ENCODE peak calls at places on chromosomes 4 and X, in nine cellular contexts. B, Y, K, I, L, P, Q, H and S are unnamed samples. For H3K9me3, the result is how much of the 10 kb centered on the place peaks cover.

GRCh38 chr4:82493721-82494425 is 63.5 kb downstream of the ENOPH1 start:
- DNase-seq in B (peak), Y (peak), K (no peak), I (no peak), L (no peak), P (no peak), Q (no peak), H (no peak), S (no peak)

GRCh38 chrX:120736989-120737388 is 107.1 kb upstream of the C1GALT1C1 start:
- DNase-seq in B (peak), Y (peak), K (no peak), I (no peak), L (no peak), P (no peak), Q (no peak), H (no peak), S (no peak)

GRCh38 chr4:67160409-67160808 is 384.9 kb downstream of the CENPC start:
- DNase-seq in B (no peak), Y (no peak), K (no peak), I (no peak), L (no peak), P (no peak), Q (no peak), H (no peak), S (no peak)

GRCh38 chr4:3835527-3836040 is 69.4 kb downstream of the ADRA2C start:
- DNase-seq in B (no peak), Y (no peak), K (no peak), I (no peak), L (no peak), P (no peak), Q (no peak), H (no peak), S (peak)

GRCh38 chrX:72045552-72046277 is 86.0 kb downstream of the RTL5 start:
- DNase-seq in B (no peak), Y (no peak), K (peak), I (no peak), L (no peak), P (peak), Q (no peak), H (no peak), S (no peak)

GRCh38 chrX:45011131-45011530 is 138.1 kb downstream of the KDM6A start:
- DNase-seq in B (peak), Y (peak), K (no peak), I (peak), L (no peak), P (no peak), Q (no peak), H (no peak), S (no peak)

GRCh38 chr4:70559216-70559830 is 32.7 kb upstream of the AMBN start:
- DNase-seq in B (peak), Y (peak), K (peak), I (peak), L (no peak), P (peak), Q (peak), H (peak), S (peak)

GRCh38 chrX:147072747-147073146 is 258.2 kb upstream of the CXorf51A start:
- DNase-seq in B (no peak), Y (no peak), K (no peak), I (no peak), L (no peak), P (no peak), Q (no peak), H (no peak), S (no peak)

GRCh38 chr4:168723020-168723419 is 226.2 kb downstream of the PALLD start:
- DNase-seq in B (peak), Y (peak), K (no peak), I (peak), L (no peak), P (no peak), Q (no peak), H (no peak), S (peak)

GRCh38 chr4:128635939-128636551 is 173.5 kb upstream of the JADE1 start:
- DNase-seq in B (no peak), Y (peak), K (no peak), I (peak), L (no peak), P (no peak), Q (no peak), H (peak), S (no peak)

GRCh38 chr4:81470456-81471327 is 1.0 kb downstream of the RASGEF1B start:
- DNase-seq in B (no peak), Y (peak), K (peak), I (peak), L (peak), P (peak), Q (peak), H (peak), S (no peak)

GRCh38 chrX:22534643-22535042 is 261.9 kb downstream of the CBLL2 start:
- DNase-seq in B (peak), Y (peak), K (no peak), I (peak), L (no peak), P (no peak), Q (no peak), H (no peak), S (peak)

GRCh38 chr4:73127839-73128448 is 58.4 kb upstream of the COX18 start:
- DNase-seq in B (peak), Y (peak), K (peak), I (peak), L (no peak), P (peak), Q (peak), H (no peak), S (no peak)

GRCh38 chr4:184534511-184535391 is 60.4 kb upstream of the IRF2 start:
- DNase-seq in B (peak), Y (peak), K (no peak), I (peak), L (no peak), P (no peak), Q (peak), H (no peak), S (no peak)

GRCh38 chr4:135492439-135492838 is 1290.8 kb upstream of the PABPC4L start:
- DNase-seq in B (no peak), Y (no peak), K (no peak), I (no peak), L (no peak), P (no peak), Q (no peak), H (no peak), S (no peak)

GRCh38 chr4:181949704-181950312 is 293.4 kb upstream of the TENM3 start:
- DNase-seq in B (no peak), Y (no peak), K (no peak), I (no peak), L (no peak), P (no peak), Q (no peak), H (no peak), S (no peak)

GRCh38 chrX:150547511-150548115 is 20.8 kb upstream of the MTM1 start:
- DNase-seq in B (no peak), Y (peak), K (no peak), I (peak), L (peak), P (peak), Q (peak), H (peak), S (no peak)

GRCh38 chr4:170872794-170873193 is 783.0 kb upstream of the AADAT start:
- DNase-seq in B (no peak), Y (no peak), K (no peak), I (no peak), L (no peak), P (no peak), Q (no peak), H (no peak), S (no peak)

GRCh38 chrX:107429090-107429489 is 20.4 kb upstream of the FRMPD3 start:
- DNase-seq in B (peak), Y (peak), K (peak), I (peak), L (no peak), P (peak), Q (no peak), H (no peak), S (peak)

GRCh38 chr4:139934786-139935330 is 219.1 kb downstream of the MAML3 start:
- DNase-seq in B (no peak), Y (no peak), K (no peak), I (no peak), L (no peak), P (no peak), Q (no peak), H (no peak), S (no peak)

GRCh38 chr4:95091272-95091671 is 333.5 kb downstream of the BMPR1B start:
- DNase-seq in B (peak), Y (peak), K (no peak), I (peak), L (no peak), P (no peak), Q (no peak), H (no peak), S (peak)

GRCh38 chr4:67288964-67289363 is 256.3 kb downstream of the CENPC start:
- DNase-seq in B (no peak), Y (no peak), K (peak), I (peak), L (no peak), P (peak), Q (peak), H (no peak), S (peak)

GRCh38 chrX:88438209-88438608 is 308.8 kb upstream of the CPXCR1 start:
- DNase-seq in B (no peak), Y (no peak), K (no peak), I (no peak), L (no peak), P (no peak), Q (no peak), H (no peak), S (no peak)

GRCh38 chrX:10173331-10173900 is 16.6 kb downstream of the CLCN4 start:
- DNase-seq in B (peak), Y (peak), K (peak), I (peak), L (peak), P (no peak), Q (peak), H (peak), S (peak)

GRCh38 chr4:76326515-76326914 is 20.0 kb downstream of the STBD1 start:
- DNase-seq in B (no peak), Y (no peak), K (no peak), I (no peak), L (no peak), P (no peak), Q (no peak), H (no peak), S (no peak)
- H3K9me3 ChIP-seq in B (under half), Y (under half), K (under half), I (under half), L (under half), P (under half), Q (under half), H (under half), S (under half)

GRCh38 chr4:43556262-43556661 is 663.7 kb downstream of the GRXCR1 start:
- DNase-seq in B (no peak), Y (no peak), K (no peak), I (no peak), L (no peak), P (no peak), Q (no peak), H (no peak), S (no peak)
- H3K9me3 ChIP-seq in B (under half), Y (under half), K (under half), I (under half), L (under half), P (under half), Q (under half), H (under half), S (under half)

DNA sequence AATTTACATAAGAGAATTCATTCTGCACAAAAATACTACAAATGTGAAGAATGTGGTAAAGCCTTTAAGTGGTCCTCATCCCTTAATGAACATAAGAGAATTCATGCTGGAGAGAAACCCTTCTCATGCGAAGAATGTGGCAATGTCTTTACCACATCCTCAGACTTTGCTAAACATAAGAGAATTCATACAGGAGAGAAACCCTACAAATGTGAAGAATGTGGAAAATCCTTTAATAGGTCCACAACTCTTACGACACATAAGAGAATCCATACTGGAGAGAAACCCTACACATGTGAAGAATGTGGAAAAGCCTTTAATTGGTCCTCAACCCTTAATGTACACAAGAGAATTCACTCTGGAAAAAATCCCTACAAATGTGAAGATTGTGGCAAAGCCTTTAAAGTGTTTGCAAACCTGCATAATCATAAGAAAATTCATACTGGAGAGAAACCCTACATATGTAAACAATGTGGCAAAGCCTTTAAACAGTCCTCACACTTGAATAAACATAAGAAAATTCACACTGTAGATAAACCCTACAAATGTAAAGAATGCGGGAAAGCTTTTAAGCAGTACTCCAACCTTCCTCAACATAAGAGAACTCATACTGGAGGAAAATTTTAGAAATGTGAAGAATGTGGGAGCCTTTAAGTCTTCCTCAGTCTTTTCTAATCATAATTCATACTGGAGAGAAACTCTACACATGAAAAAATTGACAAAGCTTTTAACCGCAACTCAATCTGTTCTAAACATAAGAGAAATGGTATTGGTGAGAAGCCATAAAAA is 37.4 kb downstream of the ZNF718 start:
- DNase-seq in B (no peak), Y (peak), K (no peak), I (no peak), L (no peak), P (no peak), Q (no peak), H (no peak), S (no peak)
- H3K9me3 ChIP-seq in B (under half), Y (under half), K (under half), I (under half), L (under half), P (half or more), Q (half or more), H (under half), S (under half)

GRCh38 chr4:337932-338758 is 531 bp downstream of the ZNF141 start:
- DNase-seq in B (peak), Y (peak), K (no peak), I (peak), L (no peak), P (peak), Q (peak), H (peak), S (peak)
- H3K9me3 ChIP-seq in B (under half), Y (under half), K (under half), I (under half), L (under half), P (under half), Q (under half), H (under half), S (under half)

GRCh38 chr4:102299302-102299701 is 46.0 kb downstream of the SLC39A8 start:
- DNase-seq in B (no peak), Y (no peak), K (no peak), I (no peak), L (no peak), P (no peak), Q (no peak), H (no peak), S (no peak)

GRCh38 chr4:102295153-102295862 is 50.0 kb downstream of the SLC39A8 start:
- DNase-seq in B (no peak), Y (no peak), K (no peak), I (no peak), L (no peak), P (no peak), Q (no peak), H (no peak), S (no peak)

GRCh38 chr4:102302762-102303161 is 42.5 kb downstream of the SLC39A8 start:
- DNase-seq in B (no peak), Y (no peak), K (no peak), I (no peak), L (no peak), P (no peak), Q (no peak), H (no peak), S (no peak)

GRCh38 chr4:102301167-102301566 is 44.1 kb downstream of the SLC39A8 start:
- DNase-seq in B (no peak), Y (no peak), K (no peak), I (no peak), L (no peak), P (no peak), Q (no peak), H (no peak), S (no peak)

GRCh38 chr4:102299708-102300107 is 45.6 kb downstream of the SLC39A8 start:
- DNase-seq in B (peak), Y (peak), K (peak), I (peak), L (no peak), P (peak), Q (peak), H (peak), S (peak)
- H3K9me3 ChIP-seq in B (under half), Y (under half), K (under half), I (under half), L (under half), P (under half), Q (under half), H (under half), S (under half)

GRCh38 chr4:167595898-167596297 is 361.6 kb upstream of the SPOCK3 start:
- DNase-seq in B (no peak), Y (no peak), K (no peak), I (no peak), L (no peak), P (no peak), Q (no peak), H (no peak), S (no peak)
- H3K9me3 ChIP-seq in B (under half), Y (under half), K (under half), I (under half), L (under half), P (under half), Q (under half), H (under half), S (under half)

GRCh38 chr4:188091-188490 is 63.8 kb downstream of the ZNF718 start:
- DNase-seq in B (no peak), Y (no peak), K (no peak), I (no peak), L (no peak), P (no peak), Q (no peak), H (no peak), S (no peak)
- H3K9me3 ChIP-seq in B (under half), Y (under half), K (under half), I (under half), L (under half), P (under half), Q (under half), H (under half), S (under half)

GRCh38 chrX:35442421-35442820 is 355.7 kb upstream of the MAGEB16 start:
- DNase-seq in B (no peak), Y (no peak), K (no peak), I (no peak), L (no peak), P (no peak), Q (no peak), H (no peak), S (no peak)

GRCh38 chrX:35439692-35440091 is 358.4 kb upstream of the MAGEB16 start:
- DNase-seq in B (no peak), Y (no peak), K (no peak), I (no peak), L (no peak), P (no peak), Q (no peak), H (no peak), S (no peak)

GRCh38 chrX:35439042-35439639 is 359.0 kb upstream of the MAGEB16 start:
- DNase-seq in B (no peak), Y (no peak), K (no peak), I (no peak), L (no peak), P (no peak), Q (no peak), H (no peak), S (no peak)
- H3K9me3 ChIP-seq in B (under half), Y (under half), K (under half), I (under half), L (under half), P (under half), Q (under half), H (under half), S (under half)

GRCh38 chrX:40173662-40174593 is 76.2 kb upstream of the BCOR start:
- DNase-seq in B (no peak), Y (peak), K (peak), I (peak), L (peak), P (peak), Q (peak), H (no peak), S (peak)
- H3K9me3 ChIP-seq in B (under half), Y (under half), K (under half), I (under half), L (under half), P (under half), Q (under half), H (under half), S (under half)